ENCODE peak calls at places on chromosomes 11 and 22, in seven cellular contexts. T is neural crest cell, Z is keratinocyte, C is astrocyte of the cerebellum, B is kidney epithelial cell, W is cardiac muscle cell, R is epithelial cell of esophagus. J is an unnamed sample.

GRCh38 chr22:17234144-17234623 is 14.9 kb upstream of the ADA2 start:
- DNase-seq in T (peak), Z (no peak), C (no peak), B (no peak), W (peak), R (no peak), J (peak)

GRCh38 chr11:128523616-128524015 is 63.7 kb downstream of the ETS1 start:
- DNase-seq in T (no peak), Z (no peak), C (peak), B (no peak), W (peak), R (peak), J (no peak)

GRCh38 chr22:31477329-31477728 is 12.3 kb downstream of the EIF4ENIF1 start:
- DNase-seq in T (no peak), Z (no peak), C (no peak), B (no peak), W (no peak), R (no peak), J (no peak)

GRCh38 chr11:100942016-100942415 is 187.6 kb downstream of the PGR start:
- DNase-seq in T (no peak), Z (no peak), C (no peak), B (no peak), W (peak), R (peak), J (no peak)

GRCh38 chr22:29108137-29108536 is 35.3 kb downstream of the KREMEN1 start:
- DNase-seq in T (no peak), Z (peak), C (no peak), B (no peak), W (peak), R (peak), J (no peak)

GRCh38 chr11:83722392-83722791 is 436.2 kb upstream of the CCDC90B start:
- DNase-seq in T (no peak), Z (no peak), C (no peak), B (no peak), W (no peak), R (no peak), J (no peak)

GRCh38 chr11:55914482-55914881 is at the start of gene OR5W2:
- DNase-seq in T (no peak), Z (no peak), C (no peak), B (no peak), W (no peak), R (no peak), J (no peak)

GRCh38 chr22:17077255-17077654 is 7.5 kb upstream of the IL17RA start:
- DNase-seq in T (no peak), Z (no peak), C (peak), B (no peak), W (peak), R (peak), J (no peak)

GRCh38 chr11:134412508-134413333 is 679 bp upstream of the B3GAT1 start:
- DNase-seq in T (peak), Z (no peak), C (no peak), B (no peak), W (peak), R (no peak), J (peak)

GRCh38 chr11:130068986-130069683 is 559 bp upstream of the APLP2 start:
- DNase-seq in T (no peak), Z (peak), C (peak), B (peak), W (peak), R (peak), J (no peak)

GRCh38 chr11:15223318-15223717 is 108.6 kb downstream of the INSC start:
- DNase-seq in T (no peak), Z (no peak), C (peak), B (peak), W (no peak), R (peak), J (no peak)

GRCh38 chr11:108241370-108242037 is 18.6 kb downstream of the ATM start:
- DNase-seq in T (no peak), Z (no peak), C (no peak), B (no peak), W (no peak), R (no peak), J (no peak)

GRCh38 chr11:128210148-128210940 is 377.0 kb downstream of the ETS1 start:
- DNase-seq in T (no peak), Z (peak), C (peak), B (peak), W (peak), R (peak), J (peak)

GRCh38 chr11:57527056-57527631 is 3.4 kb downstream of the TIMM10 start:
- DNase-seq in T (peak), Z (no peak), C (peak), B (no peak), W (peak), R (peak), J (peak)

GRCh38 chr22:34414467-34415440 is 494.5 kb upstream of the LARGE1 start:
- DNase-seq in T (peak), Z (peak), C (no peak), B (peak), W (peak), R (peak), J (peak)

GRCh38 chr11:118136826-118137225 is 15.8 kb downstream of the SCN4B start:
- DNase-seq in T (no peak), Z (no peak), C (no peak), B (no peak), W (no peak), R (no peak), J (no peak)

GRCh38 chr22:44979154-44979553 is 30.7 kb downstream of the PHF21B start:
- DNase-seq in T (no peak), Z (no peak), C (no peak), B (no peak), W (no peak), R (no peak), J (no peak)

GRCh38 chr11:9972917-9973504 is 309.1 kb downstream of the SWAP70 start:
- DNase-seq in T (no peak), Z (no peak), C (peak), B (no peak), W (peak), R (peak), J (no peak)

GRCh38 chr11:24386551-24387404 is 110.1 kb upstream of the LUZP2 start:
- DNase-seq in T (no peak), Z (no peak), C (peak), B (no peak), W (peak), R (peak), J (peak)

GRCh38 chr22:43820671-43821305 is 8.7 kb upstream of the EFCAB6 start:
- DNase-seq in T (no peak), Z (no peak), C (no peak), B (no peak), W (no peak), R (no peak), J (no peak)

GRCh38 chr11:350723-351255 is 18.5 kb upstream of the B4GALNT4 start:
- DNase-seq in T (no peak), Z (no peak), C (no peak), B (no peak), W (no peak), R (peak), J (no peak)

GRCh38 chr11:64800633-64801464 is 2.2 kb downstream of the MAP4K2 start:
- DNase-seq in T (no peak), Z (no peak), C (no peak), B (no peak), W (no peak), R (no peak), J (no peak)

GRCh38 chr11:17296852-17297559 is 20.5 kb downstream of the NUCB2 start:
- DNase-seq in T (no peak), Z (no peak), C (no peak), B (no peak), W (no peak), R (no peak), J (no peak)

GRCh38 chr11:17164361-17165246 is 43.2 kb downstream of the PIK3C2A start:
- DNase-seq in T (no peak), Z (no peak), C (no peak), B (no peak), W (no peak), R (peak), J (no peak)

DNA sequence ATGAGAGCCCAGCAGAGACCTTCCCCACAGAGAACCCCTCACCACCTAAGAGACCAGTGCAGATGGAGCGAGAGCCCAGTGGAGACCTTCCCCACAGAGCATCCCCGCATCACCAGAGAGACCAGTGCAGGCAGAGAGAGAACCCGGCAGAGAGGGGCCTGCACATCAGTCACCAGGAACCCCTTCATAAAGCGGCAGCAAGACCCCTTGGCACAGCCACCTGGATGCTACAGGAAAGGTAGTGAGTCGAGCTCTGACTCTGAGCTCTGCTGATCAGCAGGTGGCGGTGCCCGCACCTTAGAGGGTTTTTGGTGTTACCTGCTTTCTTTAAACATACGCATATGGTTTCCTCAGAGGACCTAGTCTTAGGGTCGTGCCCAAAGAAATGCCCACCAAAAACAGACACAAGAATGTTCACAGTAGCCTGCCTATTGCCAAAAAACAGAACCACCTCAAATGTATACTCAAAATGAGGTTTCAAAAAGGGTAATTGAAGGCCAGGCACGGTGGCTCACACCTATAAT is 678.7 kb downstream of the BRD1 start:
- DNase-seq in T (no peak), Z (no peak), C (no peak), B (no peak), W (no peak), R (no peak), J (no peak)
- TF ChIP-seq CTCF in T (no peak), Z (no peak), C (no peak), B (no peak), W (no peak), R (no peak), J (no peak)

DNA sequence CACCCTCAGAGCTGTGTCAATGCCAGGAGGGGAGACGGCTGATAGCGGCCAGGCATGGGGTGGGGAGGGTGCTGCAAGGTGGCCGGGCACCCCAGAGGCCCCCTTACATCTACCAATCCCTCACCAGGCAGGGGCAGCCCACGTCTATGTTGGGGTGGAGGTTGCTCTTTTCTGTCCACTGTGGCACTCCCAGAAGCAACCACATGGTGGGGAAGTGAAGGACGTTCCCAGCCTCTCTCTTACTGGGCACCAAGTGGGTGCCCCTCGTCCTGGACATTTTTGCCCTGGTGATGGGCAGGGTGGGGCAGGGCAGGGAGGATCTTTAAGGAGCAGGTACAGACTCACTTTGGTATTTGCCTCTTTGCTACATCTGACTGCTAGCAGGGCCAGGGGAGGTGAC is 47.5 kb downstream of the NECTIN1 start:
- DNase-seq in T (no peak), Z (no peak), C (no peak), B (no peak), W (no peak), R (no peak), J (no peak)
- TF ChIP-seq CTCF in T (peak), Z (no peak), C (no peak), B (no peak), W (peak), R (peak), J (no peak)

GRCh38 chr11:8333431-8334401 is 70.0 kb upstream of the LMO1 start:
- DNase-seq in T (no peak), Z (no peak), C (no peak), B (no peak), W (no peak), R (peak), J (no peak)
- TF ChIP-seq CTCF in T (no peak), Z (peak), C (no peak), B (no peak), W (no peak), R (no peak), J (no peak)

DNA sequence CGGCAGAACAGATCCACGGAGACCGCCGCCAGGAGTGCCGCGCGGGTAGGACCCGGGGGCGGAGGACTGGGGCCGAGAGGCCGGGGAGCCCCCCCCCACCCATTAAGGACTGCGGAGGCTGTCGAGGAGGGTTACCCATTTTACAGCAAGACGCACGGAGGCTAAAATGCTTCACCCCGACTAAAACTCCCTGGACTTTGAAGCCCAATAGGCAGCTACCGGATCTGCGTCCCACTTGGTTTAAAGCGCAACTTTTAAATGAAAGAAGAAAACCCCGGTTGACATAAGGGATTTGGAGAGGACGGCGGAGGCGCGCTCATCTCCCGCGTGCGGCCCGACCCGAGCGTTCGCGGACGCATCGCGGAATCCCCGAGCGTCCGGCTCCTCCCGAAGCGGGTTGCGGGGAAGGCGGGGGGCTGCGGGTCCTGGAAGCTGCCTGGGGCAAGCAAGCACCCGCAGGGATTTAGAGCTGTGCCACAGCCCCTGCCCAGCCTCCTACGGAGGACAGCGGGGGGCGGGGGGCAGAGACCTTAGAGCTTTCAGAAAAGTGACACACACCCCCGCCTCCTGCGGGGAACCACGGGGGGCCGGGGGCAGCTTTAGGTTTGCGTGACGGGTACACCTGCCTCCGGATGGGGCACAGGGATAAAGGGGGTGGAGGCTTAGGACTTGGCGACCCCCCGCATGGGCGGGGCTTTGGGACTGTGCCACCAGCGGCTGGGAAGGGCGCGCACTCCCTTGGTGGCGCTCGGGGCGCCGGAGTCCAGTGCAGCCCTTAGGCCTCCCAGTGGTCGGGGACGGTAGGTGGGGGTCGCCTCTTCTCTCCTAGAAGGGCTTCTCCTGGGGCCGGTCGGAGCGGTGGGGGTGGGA is 761 bp upstream of the CELSR1 start:
- DNase-seq in T (peak), Z (no peak), C (no peak), B (no peak), W (peak), R (peak), J (peak)
- TF ChIP-seq CTCF in T (peak), Z (no peak), C (no peak), B (no peak), W (peak), R (peak), J (peak)

J was measured in nephron progenitor cell.